ENCODE peak calls at places on chromosomes 12 and 14, in eight cellular contexts. I is WTC11; O is H1; U is CD8-positive, alpha-beta T cell; E is mesothelial cell of epicardium; D is omental fat pad; B is IMR-90; Q is neural crest cell. M is an unnamed sample.

GRCh38 chr12:94099191-94099983 is 49.0 kb upstream of the PLXNC1 start:
- DNase-seq in I (no peak), O (no peak), U (no peak), E (no peak), D (no peak), B (peak), Q (no peak), M (no peak)

GRCh38 chr12:77999074-77999715 is 168.5 kb downstream of the NAV3 start:
- DNase-seq in I (no peak), O (no peak), U (no peak), E (no peak), D (no peak), B (no peak), Q (no peak), M (no peak)

GRCh38 chr12:1660304-1661187 is 30.3 kb upstream of the ADIPOR2 start:
- DNase-seq in I (no peak), O (no peak), U (peak), E (no peak), D (peak), B (no peak), Q (no peak), M (no peak)

GRCh38 chr12:90098132-90098779 is 389.6 kb upstream of the ATP2B1 start:
- DNase-seq in I (no peak), O (no peak), U (no peak), E (no peak), D (no peak), B (no peak), Q (no peak), M (no peak)

GRCh38 chr14:76500480-76500879 is 124.5 kb downstream of the ESRRB start:
- DNase-seq in I (no peak), O (no peak), U (no peak), E (no peak), D (no peak), B (no peak), Q (no peak), M (no peak)

GRCh38 chr12:70154960-70155589 is 88.2 kb upstream of the CNOT2 start:
- DNase-seq in I (no peak), O (no peak), U (no peak), E (no peak), D (no peak), B (no peak), Q (no peak), M (no peak)

GRCh38 chr14:104685216-104685997 is 4.0 kb upstream of the INF2 start:
- DNase-seq in I (no peak), O (peak), U (no peak), E (no peak), D (no peak), B (no peak), Q (no peak), M (no peak)

GRCh38 chr14:30443368-30444007 is 115.5 kb upstream of the G2E3 start:
- DNase-seq in I (no peak), O (no peak), U (no peak), E (no peak), D (no peak), B (peak), Q (no peak), M (no peak)

GRCh38 chr12:24948452-24948815 is 467 bp downstream of the BCAT1 start:
- DNase-seq in I (no peak), O (peak), U (no peak), E (no peak), D (no peak), B (peak), Q (peak), M (no peak)

GRCh38 chr14:93999573-93999972 is 2.5 kb downstream of the CCDC197 start:
- DNase-seq in I (no peak), O (no peak), U (no peak), E (no peak), D (no peak), B (no peak), Q (no peak), M (no peak)
- TF ChIP-seq CTCF in I (no peak), O (peak), U (no peak), E (no peak), D (no peak), B (no peak), Q (no peak), M (no peak)

DNA sequence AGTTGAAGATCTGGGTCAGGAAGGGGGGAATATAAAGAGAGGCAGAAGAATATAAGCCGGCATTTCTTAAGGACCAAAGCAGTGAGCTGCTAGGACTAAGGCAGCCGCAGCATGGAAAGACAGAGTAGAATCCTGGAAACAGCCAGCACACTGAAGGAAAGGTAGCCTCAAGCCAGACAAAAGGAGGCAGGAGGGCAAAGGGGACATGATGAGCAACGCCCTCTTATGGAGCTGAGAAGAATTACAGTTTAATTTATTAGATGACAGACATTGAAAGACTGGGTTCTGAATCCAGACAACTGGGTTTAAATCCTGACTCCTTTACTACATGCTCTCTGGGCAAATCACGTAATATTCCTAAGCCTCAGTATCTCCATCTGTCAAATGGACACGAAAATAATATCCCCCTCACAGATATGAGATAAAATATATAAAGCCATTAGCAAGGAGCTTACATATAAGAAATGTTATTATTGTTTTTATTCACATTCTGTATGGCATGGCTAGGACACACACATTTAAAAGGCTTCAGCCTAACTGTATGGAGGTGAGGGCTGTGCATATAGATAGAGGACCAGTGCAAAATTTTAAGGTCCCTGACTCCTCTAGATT is 8.1 kb upstream of the PCED1B start:
- DNase-seq in I (peak), O (no peak), U (no peak), E (no peak), D (no peak), B (no peak), Q (no peak), M (no peak)
- TF ChIP-seq CTCF in I (peak), O (peak), U (peak), E (peak), D (no peak), B (peak), Q (peak), M (peak)

GRCh38 chr14:72891666-72892102 is 2.2 kb downstream of the DPF3 start:
- DNase-seq in I (no peak), O (no peak), U (no peak), E (no peak), D (no peak), B (no peak), Q (no peak), M (no peak)

GRCh38 chr14:72892879-72893635 is 844 bp downstream of the DPF3 start:
- DNase-seq in I (peak), O (peak), U (no peak), E (no peak), D (no peak), B (no peak), Q (peak), M (peak)

GRCh38 chr14:72894323-72894622 is 372 bp upstream of the DPF3 start:
- DNase-seq in I (no peak), O (no peak), U (no peak), E (no peak), D (no peak), B (no peak), Q (no peak), M (no peak)

GRCh38 chr14:72893636-72894322 is at the start of gene DPF3:
- DNase-seq in I (peak), O (peak), U (peak), E (peak), D (peak), B (peak), Q (peak), M (peak)

GRCh38 chr14:72892103-72892878 is 1.6 kb downstream of the DPF3 start:
- DNase-seq in I (peak), O (no peak), U (no peak), E (no peak), D (no peak), B (peak), Q (no peak), M (no peak)
- TF ChIP-seq CTCF in I (no peak), O (no peak), U (no peak), E (no peak), D (no peak), B (peak), Q (no peak), M (no peak)

DNA sequence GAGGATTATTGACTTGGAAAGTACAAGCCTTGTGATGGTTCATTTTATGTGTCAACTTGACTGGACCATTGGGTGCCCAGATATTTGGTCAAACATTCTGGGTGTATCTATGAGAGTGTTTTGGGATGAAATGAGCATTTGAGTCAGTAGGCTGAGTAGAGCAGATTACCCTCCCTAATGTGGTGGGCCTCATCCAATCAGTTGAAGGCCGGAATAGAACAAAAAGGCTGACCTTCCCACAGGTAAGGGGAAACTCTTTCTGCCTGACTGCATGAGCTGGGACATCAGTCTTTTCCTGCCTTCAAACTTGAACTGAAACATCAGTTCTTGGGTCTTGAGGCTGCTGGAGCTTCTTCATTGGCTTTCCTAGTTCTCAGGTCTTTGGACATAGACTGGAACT is 98.1 kb downstream of the ANO2 start:
- DNase-seq in I (no peak), O (no peak), U (no peak), E (no peak), D (no peak), B (no peak), Q (no peak), M (no peak)
- TF ChIP-seq CTCF in I (no peak), O (no peak), U (no peak), E (no peak), D (no peak), B (no peak), Q (no peak), M (no peak)

DNA sequence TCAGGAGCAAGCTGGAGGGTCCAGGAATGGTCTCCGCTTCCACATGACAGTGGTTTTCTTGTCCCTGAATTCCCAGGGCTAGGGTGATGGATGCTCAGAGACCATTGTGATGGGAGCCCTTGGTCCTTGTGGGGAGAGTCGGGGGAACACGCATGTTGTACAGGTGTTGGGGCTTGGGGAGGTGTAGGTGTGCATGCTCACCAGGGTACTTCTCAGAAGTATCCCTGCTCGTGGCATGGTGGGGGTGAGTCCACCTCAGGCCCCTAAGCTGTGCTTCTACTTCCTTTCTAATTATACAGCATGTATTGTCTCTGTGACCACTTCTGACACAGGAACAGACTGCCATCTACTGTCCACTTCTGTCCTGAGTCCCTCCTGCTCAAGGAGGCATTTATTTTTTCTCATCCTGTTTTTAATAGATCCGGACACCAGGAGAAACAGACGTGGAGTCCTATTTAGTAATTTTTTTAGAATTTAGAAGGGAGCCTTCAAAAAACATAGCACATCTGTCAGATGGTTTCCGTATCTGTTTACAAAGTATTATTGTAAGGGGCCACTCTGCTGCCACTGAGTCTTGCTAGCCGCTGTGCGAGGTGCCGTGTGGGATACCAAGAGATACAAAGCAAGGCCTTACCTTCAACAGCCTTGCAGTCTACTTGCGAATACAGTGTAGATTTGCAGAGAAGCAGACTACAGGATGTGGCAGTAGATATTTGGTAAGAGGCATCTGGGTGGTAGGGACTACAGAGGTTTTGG is 10.5 kb downstream of the NTF3 start:
- DNase-seq in I (peak), O (no peak), U (no peak), E (no peak), D (no peak), B (peak), Q (peak), M (no peak)
- TF ChIP-seq CTCF in I (no peak), O (peak), U (no peak), E (no peak), D (no peak), B (peak), Q (peak), M (peak)

GRCh38 chr14:23522643-23523198 is 28.8 kb downstream of the ZFHX2 start:
- DNase-seq in I (no peak), O (no peak), U (no peak), E (no peak), D (no peak), B (no peak), Q (no peak), M (no peak)

GRCh38 chr14:23528555-23528954 is 23.0 kb downstream of the ZFHX2 start:
- DNase-seq in I (peak), O (no peak), U (no peak), E (no peak), D (no peak), B (no peak), Q (no peak), M (no peak)

GRCh38 chr14:23524954-23525353 is 26.6 kb downstream of the ZFHX2 start:
- DNase-seq in I (no peak), O (no peak), U (no peak), E (no peak), D (no peak), B (no peak), Q (no peak), M (no peak)

GRCh38 chr14:23523229-23524016 is 28.1 kb downstream of the ZFHX2 start:
- DNase-seq in I (no peak), O (no peak), U (no peak), E (no peak), D (no peak), B (no peak), Q (no peak), M (no peak)

GRCh38 chr14:23525611-23526010 is 26.0 kb downstream of the ZFHX2 start:
- DNase-seq in I (no peak), O (no peak), U (no peak), E (no peak), D (no peak), B (no peak), Q (no peak), M (no peak)
- TF ChIP-seq CTCF in I (no peak), O (peak), U (no peak), E (no peak), D (no peak), B (no peak), Q (no peak), M (no peak)

DNA sequence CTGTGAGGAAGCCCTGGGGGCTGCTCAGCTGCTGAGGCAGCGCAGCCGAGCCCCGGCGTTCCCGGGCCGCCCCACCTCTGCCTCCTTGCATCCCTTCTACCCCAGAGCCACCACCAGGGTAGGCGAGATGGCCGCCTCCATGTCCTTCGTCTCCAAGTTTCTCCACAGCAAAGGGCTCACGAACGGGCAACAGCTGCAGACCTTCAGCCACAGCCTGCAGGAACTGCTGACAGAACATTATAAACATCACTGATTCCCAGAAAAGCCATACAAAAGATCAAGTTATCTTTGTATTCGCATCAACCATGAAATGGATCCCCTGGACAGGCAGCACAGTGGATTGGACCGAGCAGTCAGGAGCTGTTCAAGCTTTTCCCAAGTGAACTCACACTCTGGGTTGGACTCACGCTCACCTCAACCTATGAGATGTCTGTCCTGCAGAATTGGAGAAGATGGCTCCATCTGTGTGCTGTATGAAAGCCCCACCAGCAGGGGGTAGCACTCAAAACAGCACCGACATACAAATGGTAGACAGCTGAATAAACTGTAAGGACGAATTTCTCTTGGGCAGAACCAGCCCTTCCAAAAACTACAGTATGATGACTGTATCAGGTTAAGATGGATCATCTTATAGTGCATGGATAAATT is 19.4 kb upstream of the A2M start:
- DNase-seq in I (peak), O (peak), U (no peak), E (no peak), D (no peak), B (peak), Q (no peak), M (no peak)
- TF ChIP-seq CTCF in I (peak), O (peak), U (no peak), E (peak), D (no peak), B (no peak), Q (peak), M (peak)

DNA sequence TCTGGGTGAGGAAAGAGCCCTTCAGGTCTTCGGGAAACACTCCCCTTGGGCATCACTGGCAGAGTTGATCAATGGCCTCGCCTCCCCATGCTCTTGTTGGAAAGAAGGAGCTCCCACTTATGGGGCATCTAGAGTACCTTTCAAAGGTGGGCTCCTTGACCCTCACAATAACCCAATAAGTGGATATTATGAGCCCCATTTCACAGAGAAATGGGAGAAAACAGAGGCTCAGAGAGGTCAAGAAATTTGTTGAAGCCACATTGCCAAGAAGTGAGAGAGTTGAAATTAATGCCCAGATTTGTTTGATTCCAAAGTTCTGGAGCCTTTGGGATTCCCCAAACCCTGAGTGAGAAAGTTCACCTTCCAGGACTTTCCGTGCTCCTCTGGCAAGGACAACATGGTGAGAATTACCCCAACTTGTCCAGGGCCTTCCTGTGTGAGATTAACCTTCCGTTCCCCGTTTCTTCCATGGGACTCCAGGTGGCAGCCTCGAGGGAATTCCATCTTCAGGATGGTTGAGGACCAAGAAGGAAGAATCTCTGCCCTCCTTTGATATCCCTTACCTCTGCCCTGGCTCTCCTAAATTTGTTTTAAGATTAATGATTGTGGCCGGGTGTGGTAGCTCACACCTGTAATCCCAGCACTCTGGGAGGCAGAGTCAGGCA is 7.5 kb upstream of the CHD4 start:
- DNase-seq in I (no peak), O (no peak), U (no peak), E (no peak), D (no peak), B (no peak), Q (no peak), M (no peak)
- TF ChIP-seq CTCF in I (no peak), O (peak), U (no peak), E (no peak), D (no peak), B (peak), Q (no peak), M (peak)

GRCh38 chr12:109449845-109450532 is 27.1 kb downstream of the KCTD10 start:
- DNase-seq in I (no peak), O (no peak), U (no peak), E (no peak), D (no peak), B (no peak), Q (no peak), M (no peak)
- TF ChIP-seq CTCF in I (no peak), O (peak), U (no peak), E (no peak), D (no peak), B (no peak), Q (no peak), M (no peak)

DNA sequence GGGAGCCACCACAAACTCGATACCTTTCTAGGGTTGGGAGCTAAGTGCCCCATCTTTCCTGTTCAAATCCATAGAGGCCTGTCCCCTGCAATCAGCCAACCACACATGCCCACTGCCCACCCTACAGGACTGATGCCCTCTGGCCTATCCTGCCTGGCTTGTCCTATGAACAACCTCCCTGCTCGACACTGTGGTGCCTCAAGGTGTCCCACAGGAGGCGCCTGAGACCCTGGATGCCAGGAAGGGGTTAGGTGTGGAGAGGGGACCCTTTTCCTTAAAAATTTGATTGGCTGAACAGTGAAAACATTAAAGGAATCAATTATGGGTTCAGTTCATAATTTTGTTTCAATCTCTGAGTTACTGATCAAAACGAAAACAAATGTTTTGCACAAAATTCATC is 97.3 kb upstream of the FZD10 start:
- DNase-seq in I (peak), O (no peak), U (no peak), E (no peak), D (no peak), B (no peak), Q (no peak), M (no peak)
- TF ChIP-seq CTCF in I (no peak), O (peak), U (no peak), E (no peak), D (no peak), B (no peak), Q (peak), M (no peak)

M was measured in progenitor cell of endocrine pancreas.